ENCODE peak calls at places on chromosomes 4 and X, in four cellular contexts. One of them, this sample, is unnamed.

GRCh38 chrX:85977218-85977617 is 70.1 kb downstream of the CHM start:
- DNase-seq in WTC11: no peak
- DNase-seq in HepG2: no peak
- DNase-seq in GM12878: peak
- DNase-seq in this sample: no peak

GRCh38 chrX:49844622-49845021 is 15.5 kb downstream of the PAGE4 start:
- DNase-seq in WTC11: no peak
- DNase-seq in HepG2: no peak
- DNase-seq in GM12878: no peak
- DNase-seq in this sample: no peak

GRCh38 chrX:148310402-148311200 is 189.8 kb upstream of the AFF2 start:
- DNase-seq in WTC11: no peak
- DNase-seq in HepG2: no peak
- DNase-seq in GM12878: peak
- DNase-seq in this sample: no peak

GRCh38 chr4:82462415-82462831 is 32.0 kb downstream of the ENOPH1 start:
- DNase-seq in WTC11: peak
- DNase-seq in HepG2: peak
- DNase-seq in GM12878: peak
- DNase-seq in this sample: peak

GRCh38 chr4:121220698-121221097 is 56.6 kb upstream of the TNIP3 start:
- DNase-seq in WTC11: no peak
- DNase-seq in HepG2: no peak
- DNase-seq in GM12878: no peak
- DNase-seq in this sample: no peak

GRCh38 chr4:3382251-3382650 is 59.5 kb upstream of the HGFAC start:
- DNase-seq in WTC11: no peak
- DNase-seq in HepG2: no peak
- DNase-seq in GM12878: no peak
- DNase-seq in this sample: no peak

GRCh38 chr4:26321326-26322276 is 787 bp downstream of the RBPJ start:
- DNase-seq in WTC11: peak
- DNase-seq in HepG2: peak
- DNase-seq in GM12878: no peak
- DNase-seq in this sample: no peak

GRCh38 chr4:2378408-2378807 is 40.0 kb downstream of the ZFYVE28 start:
- DNase-seq in WTC11: no peak
- DNase-seq in HepG2: no peak
- DNase-seq in GM12878: no peak
- DNase-seq in this sample: no peak

GRCh38 chr4:152956650-152957436 is 20.7 kb downstream of the FHDC1 start:
- DNase-seq in WTC11: no peak
- DNase-seq in HepG2: peak
- DNase-seq in GM12878: no peak
- DNase-seq in this sample: peak

GRCh38 chr4:89482248-89482647 is 174.6 kb upstream of the GPRIN3 start:
- DNase-seq in WTC11: peak
- DNase-seq in HepG2: peak
- DNase-seq in GM12878: no peak
- DNase-seq in this sample: peak

GRCh38 chr4:10454726-10455125 is 2.5 kb downstream of the ZNF518B start:
- DNase-seq in WTC11: no peak
- DNase-seq in HepG2: no peak
- DNase-seq in GM12878: no peak
- DNase-seq in this sample: peak

GRCh38 chr4:125529071-125529470 is 214.3 kb downstream of the FAT4 start:
- DNase-seq in WTC11: no peak
- DNase-seq in HepG2: no peak
- DNase-seq in GM12878: no peak
- DNase-seq in this sample: no peak

GRCh38 chrX:140172401-140172800 is 207.1 kb upstream of the CXorf66 start:
- DNase-seq in WTC11: no peak
- DNase-seq in HepG2: no peak
- DNase-seq in GM12878: no peak
- DNase-seq in this sample: no peak

GRCh38 chrX:83759872-83760271 is 101.1 kb upstream of the CYLC1 start:
- DNase-seq in WTC11: no peak
- DNase-seq in HepG2: peak
- DNase-seq in GM12878: no peak
- DNase-seq in this sample: no peak

GRCh38 chrX:131136776-131137175 is 78.6 kb downstream of the ARHGAP36 start:
- DNase-seq in WTC11: no peak
- DNase-seq in HepG2: no peak
- DNase-seq in GM12878: no peak
- DNase-seq in this sample: no peak

GRCh38 chr4:178917756-178918155 is 1475.5 kb upstream of the AGA start:
- DNase-seq in WTC11: no peak
- DNase-seq in HepG2: no peak
- DNase-seq in GM12878: no peak
- DNase-seq in this sample: no peak

GRCh38 chr4:26320159-26320452 is 708 bp upstream of the RBPJ start:
- DNase-seq in WTC11: no peak
- DNase-seq in HepG2: peak
- DNase-seq in GM12878: peak
- DNase-seq in this sample: no peak

GRCh38 chr4:31362756-31363155 is 642.6 kb downstream of the PCDH7 start:
- DNase-seq in WTC11: no peak
- DNase-seq in HepG2: no peak
- DNase-seq in GM12878: no peak
- DNase-seq in this sample: no peak

GRCh38 chrX:71454222-71454621 is 78.7 kb upstream of the OGT start:
- DNase-seq in WTC11: no peak
- DNase-seq in HepG2: no peak
- DNase-seq in GM12878: no peak
- DNase-seq in this sample: peak

GRCh38 chr4:8079031-8079885 is 79.4 kb downstream of the ABLIM2 start:
- DNase-seq in WTC11: no peak
- DNase-seq in HepG2: no peak
- DNase-seq in GM12878: no peak
- DNase-seq in this sample: peak

GRCh38 chrX:45767021-45767491 is 566.4 kb upstream of the DIPK2B start:
- DNase-seq in WTC11: no peak
- DNase-seq in HepG2: no peak
- DNase-seq in GM12878: no peak
- DNase-seq in this sample: no peak

GRCh38 chr4:139242511-139243051 is 37.4 kb downstream of the MGARP start:
- DNase-seq in WTC11: no peak
- DNase-seq in HepG2: no peak
- DNase-seq in GM12878: no peak
- DNase-seq in this sample: no peak

GRCh38 chr4:65880594-65880993 is 210.3 kb upstream of the EPHA5 start:
- DNase-seq in WTC11: no peak
- DNase-seq in HepG2: no peak
- DNase-seq in GM12878: no peak
- DNase-seq in this sample: no peak

GRCh38 chr4:128394778-128395177 is 107.2 kb upstream of the PGRMC2 start:
- DNase-seq in WTC11: no peak
- DNase-seq in HepG2: no peak
- DNase-seq in GM12878: no peak
- DNase-seq in this sample: no peak

GRCh38 chrX:129726307-129727111 is 12.3 kb upstream of the XPNPEP2 start:
- DNase-seq in WTC11: peak
- DNase-seq in HepG2: peak
- DNase-seq in GM12878: no peak
- DNase-seq in this sample: peak

GRCh38 chr4:131091896-131092295 is 1995.9 kb downstream of the C4orf33 start:
- DNase-seq in WTC11: no peak
- DNase-seq in HepG2: peak
- DNase-seq in GM12878: no peak
- DNase-seq in this sample: no peak

GRCh38 chr4:171007618-171008390 is 805.4 kb upstream of the GALNTL6 start:
- DNase-seq in WTC11: no peak
- DNase-seq in HepG2: no peak
- DNase-seq in GM12878: no peak
- DNase-seq in this sample: no peak

GRCh38 chrX:56797966-56798711 is 69.1 kb downstream of the NBDY start:
- DNase-seq in WTC11: no peak
- DNase-seq in HepG2: no peak
- DNase-seq in GM12878: no peak
- DNase-seq in this sample: no peak

GRCh38 chrX:13254076-13254785 is 65.6 kb downstream of the ATXN3L start:
- DNase-seq in WTC11: no peak
- DNase-seq in HepG2: peak
- DNase-seq in GM12878: peak
- DNase-seq in this sample: peak

GRCh38 chr4:120839974-120840751 is 82.4 kb downstream of the PRDM5 start:
- DNase-seq in WTC11: no peak
- DNase-seq in HepG2: no peak
- DNase-seq in GM12878: no peak
- DNase-seq in this sample: no peak

GRCh38 chr4:47213971-47214370 is 182.6 kb downstream of the GABRB1 start:
- DNase-seq in WTC11: no peak
- DNase-seq in HepG2: peak
- DNase-seq in GM12878: no peak
- DNase-seq in this sample: no peak

GRCh38 chr4:163332526-163333405 is at the start of gene NPY1R:
- DNase-seq in WTC11: peak
- DNase-seq in HepG2: peak
- DNase-seq in GM12878: peak
- DNase-seq in this sample: peak

GRCh38 chr4:14924080-14924916 is 78.0 kb upstream of the CPEB2 start:
- DNase-seq in WTC11: no peak
- DNase-seq in HepG2: no peak
- DNase-seq in GM12878: no peak
- DNase-seq in this sample: no peak

GRCh38 chrX:11423362-11423818 is 130.2 kb downstream of the AMELX start:
- DNase-seq in WTC11: no peak
- DNase-seq in HepG2: no peak
- DNase-seq in GM12878: peak
- DNase-seq in this sample: peak
- TF ChIP-seq NR2C2 in WTC11: no peak
- TF ChIP-seq NR2C2 in HepG2: no peak
- TF ChIP-seq NR2C2 in GM12878: no peak
- TF ChIP-seq NR2C2 in this sample: peak

GRCh38 chr4:4919926-4920325 is 60.5 kb downstream of the MSX1 start:
- DNase-seq in WTC11: no peak
- DNase-seq in HepG2: no peak
- DNase-seq in GM12878: no peak
- DNase-seq in this sample: no peak
- TF ChIP-seq NR2C2 in WTC11: no peak
- TF ChIP-seq NR2C2 in HepG2: no peak
- TF ChIP-seq NR2C2 in GM12878: no peak
- TF ChIP-seq NR2C2 in this sample: no peak

GRCh38 chr4:167234388-167234881 is at the start of gene SPOCK3:
- DNase-seq in WTC11: peak
- DNase-seq in HepG2: no peak
- DNase-seq in GM12878: no peak
- DNase-seq in this sample: no peak

GRCh38 chr4:167230744-167231143 is 3.5 kb downstream of the SPOCK3 start:
- DNase-seq in WTC11: no peak
- DNase-seq in HepG2: no peak
- DNase-seq in GM12878: no peak
- DNase-seq in this sample: no peak

GRCh38 chr4:167238226-167238625 is 3.9 kb upstream of the SPOCK3 start:
- DNase-seq in WTC11: no peak
- DNase-seq in HepG2: no peak
- DNase-seq in GM12878: no peak
- DNase-seq in this sample: no peak

GRCh38 chr4:167232805-167233522 is 1.3 kb downstream of the SPOCK3 start:
- DNase-seq in WTC11: no peak
- DNase-seq in HepG2: no peak
- DNase-seq in GM12878: no peak
- DNase-seq in this sample: no peak

GRCh38 chr4:167233523-167234387 is 539 bp downstream of the SPOCK3 start:
- DNase-seq in WTC11: peak
- DNase-seq in HepG2: no peak
- DNase-seq in GM12878: no peak
- DNase-seq in this sample: no peak
- TF ChIP-seq NR2C2 in WTC11: no peak
- TF ChIP-seq NR2C2 in HepG2: no peak
- TF ChIP-seq NR2C2 in GM12878: no peak
- TF ChIP-seq NR2C2 in this sample: no peak

GRCh38 chrX:30733852-30734660 is 80.8 kb downstream of the GK start:
- DNase-seq in WTC11: no peak
- DNase-seq in HepG2: no peak
- DNase-seq in GM12878: no peak
- DNase-seq in this sample: no peak

GRCh38 chrX:30735839-30736238 is 82.6 kb downstream of the GK start:
- DNase-seq in WTC11: peak
- DNase-seq in HepG2: peak
- DNase-seq in GM12878: peak
- DNase-seq in this sample: peak

GRCh38 chrX:30734782-30735181 is 81.6 kb downstream of the GK start:
- DNase-seq in WTC11: no peak
- DNase-seq in HepG2: no peak
- DNase-seq in GM12878: no peak
- DNase-seq in this sample: no peak
- TF ChIP-seq NR2C2 in WTC11: no peak
- TF ChIP-seq NR2C2 in HepG2: no peak
- TF ChIP-seq NR2C2 in GM12878: no peak
- TF ChIP-seq NR2C2 in this sample: no peak

DNA sequence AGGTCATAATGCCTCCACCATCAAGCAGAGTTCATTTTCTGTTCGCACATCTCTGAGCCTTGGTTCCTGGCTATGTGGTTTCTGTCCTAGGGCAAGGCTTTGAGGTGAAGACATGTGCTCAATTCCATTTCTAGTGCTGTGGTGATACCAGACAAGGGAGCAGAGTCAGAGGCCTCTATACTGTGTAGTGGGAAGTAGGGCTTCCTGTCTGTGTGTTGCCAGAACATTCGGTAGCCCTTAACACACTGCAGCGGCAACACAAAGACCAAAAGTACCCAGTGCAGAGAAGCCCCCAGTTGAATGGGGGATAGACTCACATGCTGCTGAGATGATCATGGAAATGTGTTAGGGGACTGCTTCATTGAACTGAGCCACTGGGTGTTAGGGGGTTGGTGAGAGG is 56.4 kb downstream of the STARD8 start:
- DNase-seq in WTC11: no peak
- DNase-seq in HepG2: no peak
- DNase-seq in GM12878: no peak
- DNase-seq in this sample: no peak
- TF ChIP-seq NR2C2 in WTC11: no peak
- TF ChIP-seq NR2C2 in HepG2: no peak
- TF ChIP-seq NR2C2 in GM12878: no peak
- TF ChIP-seq NR2C2 in this sample: no peak

DNA sequence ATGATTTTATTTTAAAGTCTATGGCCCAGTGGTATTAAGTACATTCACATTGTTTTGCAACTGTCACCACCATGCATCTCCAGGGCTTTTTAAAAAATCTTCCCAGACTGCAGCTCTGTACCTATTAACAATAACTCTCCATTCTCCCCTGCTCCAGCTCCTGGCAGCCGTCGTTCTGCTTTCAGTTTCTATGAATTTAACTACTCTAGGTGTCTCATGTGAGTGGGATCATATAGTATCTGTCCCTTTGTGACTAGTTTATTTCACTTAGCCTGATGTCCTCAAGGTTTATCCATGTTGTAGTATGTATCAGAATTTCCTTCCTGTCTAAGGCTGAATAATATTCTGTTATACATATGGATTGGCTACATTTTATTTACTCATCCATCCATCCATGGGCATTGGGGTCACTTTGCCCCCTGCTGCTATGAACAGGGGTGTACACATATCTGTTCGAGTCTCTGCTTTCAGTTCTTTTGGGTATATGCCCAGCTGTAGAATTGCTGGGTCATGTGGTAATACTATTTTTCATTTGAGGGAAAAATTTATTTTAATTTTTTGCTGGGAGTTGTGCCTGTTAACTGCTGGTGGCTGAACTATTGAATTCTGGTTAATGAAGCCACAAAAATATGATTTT is 131.3 kb downstream of the ARHGAP10 start:
- DNase-seq in WTC11: no peak
- DNase-seq in HepG2: no peak
- DNase-seq in GM12878: no peak
- DNase-seq in this sample: no peak
- TF ChIP-seq NR2C2 in WTC11: no peak
- TF ChIP-seq NR2C2 in HepG2: no peak
- TF ChIP-seq NR2C2 in GM12878: no peak
- TF ChIP-seq NR2C2 in this sample: no peak